ENCODE peak calls at places on chromosomes 1 and 21, in four cellular contexts. C, Y, J and M are unnamed samples.

GRCh38 chr1:161082483-161082882 is 6.9 kb downstream of the NECTIN4 start:
- DNase-seq in C (no peak), Y (no peak), J (no peak), M (no peak)

GRCh38 chr1:230977781-230978490 is 725 bp downstream of the TTC13 start:
- DNase-seq in J (no peak), C (peak), Y (peak), M (peak)

GRCh38 chr1:178417858-178418257 is 78.9 kb downstream of the CLEC20A start:
- DNase-seq in Y (peak), J (no peak), C (no peak), M (no peak)

GRCh38 chr1:162372159-162373071 is 4.2 kb downstream of the SPATA46 start:
- DNase-seq in Y (no peak), J (no peak), C (peak), M (no peak)

GRCh38 chr1:34867421-34867820 is 7.9 kb upstream of the SMIM12 start:
- DNase-seq in C (no peak), Y (no peak), J (no peak), M (no peak)

GRCh38 chr1:229224308-229224707 is 46.6 kb upstream of the RAB4A start:
- DNase-seq in C (no peak), J (no peak), Y (no peak), M (no peak)

GRCh38 chr1:173202430-173203145 is 4.5 kb downstream of the TNFSF4 start:
- DNase-seq in Y (peak), C (peak), J (no peak), M (peak)

GRCh38 chr1:60234761-60235160 is 161.2 kb upstream of the C1orf87 start:
- DNase-seq in Y (no peak), C (no peak), J (no peak), M (no peak)

GRCh38 chr21:45834821-45835293 is 146.7 kb upstream of the COL6A1 start:
- DNase-seq in C (no peak), J (no peak), Y (no peak), M (no peak)

GRCh38 chr1:168288311-168289052 is 7.8 kb downstream of the TBX19 start:
- DNase-seq in Y (no peak), J (no peak), C (peak), M (no peak)

GRCh38 chr1:38991638-38992449 is 768 bp downstream of the AKIRIN1 start:
- DNase-seq in Y (no peak), J (no peak), C (peak), M (peak)

GRCh38 chr21:44751186-44751798 is 39.9 kb upstream of the TSPEAR start:
- DNase-seq in J (no peak), Y (no peak), C (no peak), M (no peak)

GRCh38 chr1:180610556-180611015 is 21.2 kb upstream of the XPR1 start:
- DNase-seq in Y (no peak), C (peak), J (no peak), M (no peak)

GRCh38 chr1:180612591-180612990 is 19.2 kb upstream of the XPR1 start:
- DNase-seq in J (no peak), Y (no peak), C (no peak), M (no peak)

GRCh38 chr1:180611016-180611930 is 20.5 kb upstream of the XPR1 start:
- DNase-seq in J (no peak), Y (no peak), C (peak), M (no peak)

GRCh38 chr1:180606109-180606508 is 25.7 kb upstream of the XPR1 start:
- DNase-seq in C (no peak), Y (no peak), J (no peak), M (no peak)

DNA sequence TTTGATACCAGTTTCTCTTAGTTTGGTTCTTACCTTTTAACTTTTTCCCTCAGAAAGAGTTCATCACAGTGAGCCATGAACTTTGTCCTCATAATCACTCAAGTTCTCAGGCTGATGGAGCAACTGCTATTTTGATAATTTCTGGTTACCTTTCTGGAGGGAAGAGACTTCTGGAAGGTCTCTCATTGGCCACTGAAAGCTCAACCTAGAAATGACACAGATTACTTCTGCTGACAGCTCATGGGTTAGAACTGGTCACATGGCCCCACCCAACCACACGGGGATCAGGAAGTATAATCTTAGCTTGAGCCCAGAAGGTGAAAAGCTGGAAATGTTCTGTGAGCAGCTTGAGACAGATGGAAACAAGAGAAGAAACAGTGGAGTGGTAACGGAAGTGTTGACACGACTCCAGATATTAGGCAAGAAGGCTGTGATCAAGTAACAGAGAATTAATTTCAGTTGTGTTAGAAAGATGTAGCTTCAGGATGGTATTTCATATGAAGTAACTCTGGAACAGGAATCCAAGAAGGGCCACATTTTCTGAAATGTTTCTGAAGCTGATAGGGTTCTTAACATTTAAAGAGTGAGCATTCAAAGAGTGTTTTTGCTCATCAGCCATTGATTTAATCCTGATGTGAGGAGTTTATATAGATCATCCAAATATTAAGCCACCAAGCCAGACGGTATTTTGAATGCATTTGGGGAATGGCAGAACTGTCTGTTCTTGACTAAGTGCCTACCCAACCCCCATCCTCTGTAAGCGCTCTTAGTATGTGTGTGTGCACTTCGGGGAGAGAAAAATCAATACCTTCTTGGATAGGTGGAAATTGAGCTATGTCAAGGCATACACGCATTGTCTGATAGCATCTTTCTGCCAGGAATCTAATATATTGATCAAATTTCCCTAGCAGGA is 21.9 kb upstream of the XPR1 start:
- DNase-seq in Y (no peak), C (peak), J (no peak), M (no peak)
- TF ChIP-seq FOXM1 in Y (no peak), C (peak), J (no peak), M (no peak)

GRCh38 chr1:202116287-202116686 is 6.4 kb upstream of the GPR37L1 start:
- DNase-seq in Y (no peak), C (no peak), J (no peak), M (no peak)

GRCh38 chr1:202113690-202114300 is 8.9 kb upstream of the GPR37L1 start:
- DNase-seq in C (no peak), Y (peak), J (no peak), M (no peak)

GRCh38 chr1:202117898-202118371 is 4.8 kb upstream of the GPR37L1 start:
- DNase-seq in C (peak), J (no peak), Y (peak), M (no peak)

GRCh38 chr1:202110977-202111376 is 11.7 kb upstream of the GPR37L1 start:
- DNase-seq in Y (no peak), C (no peak), J (no peak), M (no peak)

DNA sequence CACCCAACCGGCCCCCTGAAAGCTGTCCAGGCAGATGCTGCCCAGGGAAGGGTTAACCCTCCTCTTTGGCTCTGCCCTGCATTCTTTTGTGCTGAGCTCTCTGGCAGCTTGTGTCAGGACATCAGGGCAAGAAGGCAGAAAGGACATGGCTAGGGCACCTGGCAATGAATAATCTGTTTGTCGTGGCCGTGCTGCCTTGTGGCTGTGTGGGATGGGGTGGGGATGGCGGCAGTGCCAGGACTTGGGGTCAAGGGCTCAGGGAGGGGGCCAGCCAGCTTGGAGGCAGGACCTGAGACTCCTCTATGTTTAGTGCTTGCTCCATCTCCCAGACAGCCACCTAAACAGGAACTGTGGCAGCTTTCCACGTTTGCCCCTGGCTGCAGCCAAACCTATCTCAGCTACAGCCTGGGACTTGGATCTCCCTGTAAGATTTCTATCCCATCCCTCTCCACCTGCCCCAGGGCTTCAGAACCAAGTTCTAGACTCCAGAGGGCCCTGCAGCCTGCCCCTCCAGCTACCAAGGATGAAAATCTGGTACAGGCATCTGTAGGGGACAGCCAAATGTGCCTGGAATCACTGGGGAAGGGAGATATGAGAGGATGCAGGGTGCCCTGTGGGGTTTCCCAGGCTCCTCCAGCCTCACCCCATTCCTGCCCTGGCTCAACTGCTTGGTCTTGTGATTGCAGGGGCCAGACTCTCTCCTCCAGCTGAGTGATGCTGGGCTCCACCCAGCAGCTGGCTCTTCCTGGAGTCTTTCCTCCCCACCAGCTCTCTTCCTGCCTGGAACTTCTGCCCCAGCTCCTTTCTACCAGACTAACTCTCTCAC is 9.6 kb upstream of the GPR37L1 start:
- DNase-seq in C (no peak), Y (no peak), J (no peak), M (no peak)
- TF ChIP-seq BHLHE40 in C (no peak), Y (no peak), J (no peak), M (no peak)

DNA sequence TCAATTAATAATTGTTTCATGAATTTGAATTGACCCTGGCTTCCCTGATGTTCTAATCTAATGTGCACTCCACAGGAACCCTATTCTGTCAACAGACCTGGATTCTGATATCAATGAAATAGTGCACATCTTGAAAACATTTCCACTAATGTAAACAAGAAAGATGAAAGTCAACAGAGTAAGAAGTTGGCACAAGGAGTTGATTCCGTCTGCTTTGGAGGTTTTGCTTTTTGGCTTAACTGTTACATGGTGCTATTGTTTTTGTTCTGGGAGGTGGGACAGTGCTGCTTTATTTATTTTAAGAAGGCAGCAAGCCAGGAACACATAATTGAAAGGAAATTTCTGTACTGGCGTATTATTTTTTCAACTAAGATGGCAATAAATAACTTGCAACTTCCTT is 73.3 kb downstream of the LEPR start:
- DNase-seq in C (no peak), Y (no peak), J (no peak), M (no peak)
- TF ChIP-seq FOXM1 in C (no peak), Y (no peak), J (no peak), M (no peak)

GRCh38 chr1:27318596-27318995 is 3.4 kb upstream of the TMEM222 start:
- DNase-seq in Y (no peak), J (no peak), C (no peak), M (no peak)

GRCh38 chr1:27314169-27314568 is 7.8 kb upstream of the TMEM222 start:
- DNase-seq in Y (no peak), C (no peak), J (no peak), M (no peak)

GRCh38 chr1:27314737-27315136 is 7.2 kb upstream of the TMEM222 start:
- DNase-seq in Y (no peak), J (no peak), C (no peak), M (no peak)

GRCh38 chr1:27318137-27318536 is 3.8 kb upstream of the TMEM222 start:
- DNase-seq in C (no peak), Y (no peak), J (no peak), M (no peak)

GRCh38 chr1:27316860-27317259 is 5.1 kb upstream of the TMEM222 start:
- DNase-seq in Y (no peak), C (no peak), J (no peak), M (no peak)
- TF ChIP-seq BHLHE40 in Y (no peak), C (no peak), J (no peak), M (no peak)

DNA sequence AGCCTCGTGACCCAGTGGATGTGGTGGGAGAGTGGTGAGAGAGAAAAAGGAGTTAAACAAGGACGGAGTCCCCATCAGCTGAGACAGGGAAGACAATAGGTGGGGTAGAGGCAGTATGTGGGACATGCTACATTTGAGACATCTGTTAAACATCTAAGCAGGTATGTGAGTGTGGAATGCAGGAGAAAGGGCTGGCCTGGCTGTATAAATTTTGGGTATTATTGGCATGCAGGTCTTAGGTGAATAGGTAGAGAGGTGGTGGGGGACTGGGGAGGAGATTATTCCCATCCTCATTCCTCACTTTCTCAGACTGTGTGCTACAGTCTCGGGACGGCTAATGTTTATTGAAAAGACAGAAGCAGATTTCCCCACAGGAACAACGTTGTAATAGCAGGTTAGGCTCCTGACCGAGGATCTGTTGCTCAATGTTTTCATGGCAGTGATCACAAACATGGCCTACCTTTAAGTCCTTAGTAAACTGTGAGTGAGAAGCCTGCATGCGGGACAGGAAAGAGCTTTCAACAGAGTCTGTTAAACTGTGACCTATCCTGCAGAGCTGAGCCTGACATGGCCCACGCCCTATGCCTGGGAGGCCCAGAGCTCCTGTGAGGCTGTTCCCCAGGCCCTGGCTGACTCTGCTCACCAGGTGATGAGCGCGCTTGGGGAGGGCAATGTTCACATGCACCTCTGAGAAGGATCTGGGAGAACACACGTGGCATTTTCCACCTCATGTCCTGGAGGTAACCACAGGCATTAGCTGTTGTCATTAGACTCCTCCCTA is 16.5 kb downstream of the VSIG8 start:
- DNase-seq in Y (peak), C (no peak), J (no peak), M (no peak)
- TF ChIP-seq FOXM1 in Y (no peak), C (no peak), J (no peak), M (no peak)

GRCh38 chr1:205493241-205494085 is 11.0 kb upstream of the CDK18 start:
- DNase-seq in J (no peak), C (no peak), Y (peak), M (no peak)
- TF ChIP-seq BHLHE40 in J (no peak), C (no peak), Y (no peak), M (no peak)

GRCh38 chr1:8095584-8095983 is 69.5 kb upstream of the ERRFI1 start:
- DNase-seq in C (no peak), J (no peak), Y (no peak), M (no peak)

GRCh38 chr1:8094481-8095241 is 68.6 kb upstream of the ERRFI1 start:
- DNase-seq in C (no peak), Y (peak), J (no peak), M (no peak)

GRCh38 chr1:8097908-8098307 is 71.8 kb upstream of the ERRFI1 start:
- DNase-seq in J (no peak), C (no peak), Y (no peak), M (no peak)

GRCh38 chr1:8097077-8097799 is 71.1 kb upstream of the ERRFI1 start:
- DNase-seq in Y (peak), J (peak), C (no peak), M (no peak)

DNA sequence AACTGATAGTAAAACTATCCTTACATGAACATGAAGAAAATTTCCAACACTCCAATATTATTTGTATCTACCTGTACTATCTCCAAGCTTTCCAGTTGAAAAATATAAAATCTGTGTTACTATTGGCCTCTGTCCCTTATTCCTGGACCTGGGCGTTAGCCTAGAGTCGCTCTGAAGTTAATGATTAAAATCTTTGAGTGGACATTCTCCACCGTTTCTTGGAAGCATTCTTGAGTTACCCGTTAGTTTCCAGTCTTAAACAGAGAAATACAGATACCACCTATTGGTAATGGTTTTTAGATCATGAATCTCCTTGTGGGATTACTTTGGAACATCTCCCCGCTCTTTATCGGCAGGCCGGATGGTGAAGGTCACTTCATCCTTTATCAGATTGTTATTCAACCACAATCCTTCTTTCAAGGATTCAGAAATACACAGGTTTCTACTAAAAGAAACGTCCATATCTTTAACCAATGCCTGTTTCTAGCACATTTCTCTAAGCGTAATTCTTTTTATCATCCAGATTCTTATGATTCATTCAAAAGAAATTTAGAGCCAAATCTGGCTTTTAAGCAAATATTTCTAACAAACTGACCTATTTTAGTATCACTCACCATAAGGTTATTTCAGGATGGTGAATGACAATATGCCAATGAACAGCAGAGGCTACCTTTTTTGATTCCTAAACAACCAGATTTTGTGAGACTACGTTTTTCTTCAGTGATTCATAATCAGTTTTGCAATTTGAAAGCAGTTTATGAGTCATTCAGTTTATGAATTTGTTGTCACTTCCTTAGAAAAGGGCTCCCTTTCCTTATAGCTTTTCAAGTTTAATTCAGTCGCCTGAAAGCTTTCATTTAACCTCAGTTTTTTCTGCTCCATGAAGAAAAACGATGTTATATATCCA is 70.2 kb upstream of the ERRFI1 start:
- DNase-seq in Y (no peak), J (peak), C (no peak), M (no peak)
- TF ChIP-seq FOXM1 in Y (no peak), J (peak), C (no peak), M (no peak)